ENCODE peak calls at places on chromosomes 12 and 14, in six cellular contexts. One of them, this sample, is unnamed.

GRCh38 chr12:76020281-76020680 is 11.3 kb downstream of the PHLDA1 start:
- DNase-seq in cardiac muscle cell: peak; percentile 75
- DNase-seq in fibroblast of pulmonary artery: peak; percentile 72
- DNase-seq in hepatocyte: no peak
- DNase-seq in AG04450: no peak
- DNase-seq in fibroblast of mammary gland: peak; percentile 88
- DNase-seq in this sample: peak; percentile 65

GRCh38 chr14:95998656-95999055 is 40.5 kb upstream of the C14orf132 start:
- DNase-seq in cardiac muscle cell: peak; percentile 62
- DNase-seq in fibroblast of pulmonary artery: peak; percentile 57
- DNase-seq in hepatocyte: no peak
- DNase-seq in AG04450: peak; percentile 13
- DNase-seq in fibroblast of mammary gland: peak; percentile 52
- DNase-seq in this sample: peak; percentile 73

GRCh38 chr12:105317942-105318614 is 12.4 kb upstream of the C12orf75 start:
- DNase-seq in cardiac muscle cell: no peak
- DNase-seq in fibroblast of pulmonary artery: no peak
- DNase-seq in hepatocyte: peak; percentile 61
- DNase-seq in AG04450: no peak
- DNase-seq in fibroblast of mammary gland: no peak
- DNase-seq in this sample: no peak

GRCh38 chr12:67698711-67699603 is 50.4 kb downstream of the DYRK2 start:
- DNase-seq in cardiac muscle cell: peak; percentile 30
- DNase-seq in fibroblast of pulmonary artery: peak; percentile 14
- DNase-seq in hepatocyte: no peak
- DNase-seq in AG04450: no peak
- DNase-seq in fibroblast of mammary gland: peak; percentile 20
- DNase-seq in this sample: peak; percentile 40

GRCh38 chr12:131102991-131103609 is 149.4 kb downstream of the ADGRD1 start:
- DNase-seq in cardiac muscle cell: no peak
- DNase-seq in fibroblast of pulmonary artery: no peak
- DNase-seq in hepatocyte: no peak
- DNase-seq in AG04450: no peak
- DNase-seq in fibroblast of mammary gland: no peak
- DNase-seq in this sample: no peak

GRCh38 chr14:20679907-20680306 is 4.5 kb upstream of the RNASE4 start:
- DNase-seq in cardiac muscle cell: peak; percentile 24
- DNase-seq in fibroblast of pulmonary artery: peak; percentile 28
- DNase-seq in hepatocyte: peak; percentile 53
- DNase-seq in AG04450: no peak
- DNase-seq in fibroblast of mammary gland: peak; percentile 66
- DNase-seq in this sample: peak; percentile 36

GRCh38 chr12:108612788-108613282 is 15.0 kb upstream of the TMEM119 start:
- DNase-seq in cardiac muscle cell: no peak
- DNase-seq in fibroblast of pulmonary artery: no peak
- DNase-seq in hepatocyte: no peak
- DNase-seq in AG04450: no peak
- DNase-seq in fibroblast of mammary gland: no peak
- DNase-seq in this sample: peak; percentile 54

GRCh38 chr12:131242741-131243496 is 289.2 kb downstream of the ADGRD1 start:
- DNase-seq in cardiac muscle cell: no peak
- DNase-seq in fibroblast of pulmonary artery: no peak
- DNase-seq in hepatocyte: peak; percentile 28
- DNase-seq in AG04450: no peak
- DNase-seq in fibroblast of mammary gland: peak; percentile 2
- DNase-seq in this sample: no peak

GRCh38 chr14:45426685-45427282 is 173.8 kb upstream of the MIS18BP1 start:
- DNase-seq in cardiac muscle cell: peak; percentile 47
- DNase-seq in fibroblast of pulmonary artery: peak; percentile 57
- DNase-seq in hepatocyte: peak; percentile 58
- DNase-seq in AG04450: no peak
- DNase-seq in fibroblast of mammary gland: peak; percentile 52
- DNase-seq in this sample: peak; percentile 65

GRCh38 chr12:29581641-29582040 is 84.2 kb upstream of the OVCH1 start:
- DNase-seq in cardiac muscle cell: no peak
- DNase-seq in fibroblast of pulmonary artery: no peak
- DNase-seq in hepatocyte: no peak
- DNase-seq in AG04450: peak; percentile 74
- DNase-seq in fibroblast of mammary gland: peak; percentile 75
- DNase-seq in this sample: peak; percentile 93

GRCh38 chr12:58302487-58303011 is 361.2 kb downstream of the ATP23 start:
- DNase-seq in cardiac muscle cell: peak; percentile 19
- DNase-seq in fibroblast of pulmonary artery: no peak
- DNase-seq in hepatocyte: no peak
- DNase-seq in AG04450: no peak
- DNase-seq in fibroblast of mammary gland: no peak
- DNase-seq in this sample: no peak

GRCh38 chr12:7411343-7411742 is 32.6 kb downstream of the CD163L1 start:
- DNase-seq in cardiac muscle cell: no peak
- DNase-seq in fibroblast of pulmonary artery: no peak
- DNase-seq in hepatocyte: no peak
- DNase-seq in AG04450: no peak
- DNase-seq in fibroblast of mammary gland: no peak
- DNase-seq in this sample: no peak

GRCh38 chr12:101671157-101671791 is 26.2 kb upstream of the CHPT1 start:
- DNase-seq in cardiac muscle cell: no peak
- DNase-seq in fibroblast of pulmonary artery: no peak
- DNase-seq in hepatocyte: no peak
- DNase-seq in AG04450: no peak
- DNase-seq in fibroblast of mammary gland: no peak
- DNase-seq in this sample: no peak

GRCh38 chr14:68961781-68962584 is 17.1 kb downstream of the ACTN1 start:
- DNase-seq in cardiac muscle cell: no peak
- DNase-seq in fibroblast of pulmonary artery: no peak
- DNase-seq in hepatocyte: no peak
- DNase-seq in AG04450: no peak
- DNase-seq in fibroblast of mammary gland: peak; percentile 70
- DNase-seq in this sample: no peak

GRCh38 chr12:110355080-110355479 is 48.4 kb downstream of the ANAPC7 start:
- DNase-seq in cardiac muscle cell: no peak
- DNase-seq in fibroblast of pulmonary artery: no peak
- DNase-seq in hepatocyte: no peak
- DNase-seq in AG04450: no peak
- DNase-seq in fibroblast of mammary gland: no peak
- DNase-seq in this sample: peak; percentile 36

GRCh38 chr14:93033983-93034670 is 81.6 kb downstream of the ITPK1 start:
- DNase-seq in cardiac muscle cell: no peak
- DNase-seq in fibroblast of pulmonary artery: no peak
- DNase-seq in hepatocyte: no peak
- DNase-seq in AG04450: no peak
- DNase-seq in fibroblast of mammary gland: no peak
- DNase-seq in this sample: no peak

GRCh38 chr12:110579239-110579888 is 3.8 kb downstream of the PPTC7 start:
- DNase-seq in cardiac muscle cell: no peak
- DNase-seq in fibroblast of pulmonary artery: no peak
- DNase-seq in hepatocyte: no peak
- DNase-seq in AG04450: no peak
- DNase-seq in fibroblast of mammary gland: no peak
- DNase-seq in this sample: no peak

GRCh38 chr12:19850341-19851065 is 411.2 kb downstream of the AEBP2 start:
- DNase-seq in cardiac muscle cell: peak; percentile 63
- DNase-seq in fibroblast of pulmonary artery: peak; percentile 38
- DNase-seq in hepatocyte: no peak
- DNase-seq in AG04450: no peak
- DNase-seq in fibroblast of mammary gland: peak; percentile 33
- DNase-seq in this sample: peak; percentile 59

GRCh38 chr14:60862283-60862682 is 118.6 kb downstream of the TRMT5 start:
- DNase-seq in cardiac muscle cell: peak; percentile 47
- DNase-seq in fibroblast of pulmonary artery: peak; percentile 60
- DNase-seq in hepatocyte: peak; percentile 57
- DNase-seq in AG04450: no peak
- DNase-seq in fibroblast of mammary gland: peak; percentile 43
- DNase-seq in this sample: peak; percentile 69

GRCh38 chr14:63362305-63362914 is 43.7 kb upstream of the GPHB5 start:
- DNase-seq in cardiac muscle cell: no peak
- DNase-seq in fibroblast of pulmonary artery: no peak
- DNase-seq in hepatocyte: peak; percentile 8
- DNase-seq in AG04450: no peak
- DNase-seq in fibroblast of mammary gland: no peak
- DNase-seq in this sample: no peak

GRCh38 chr12:47078733-47079364 is 572 bp upstream of the PCED1B start:
- DNase-seq in cardiac muscle cell: peak; percentile 35
- DNase-seq in fibroblast of pulmonary artery: peak; percentile 46
- DNase-seq in hepatocyte: peak; percentile 49
- DNase-seq in AG04450: no peak
- DNase-seq in fibroblast of mammary gland: no peak
- DNase-seq in this sample: no peak

GRCh38 chr12:46608431-46609280 is 217.1 kb downstream of the SLC38A4 start:
- DNase-seq in cardiac muscle cell: peak; percentile 53
- DNase-seq in fibroblast of pulmonary artery: peak; percentile 23
- DNase-seq in hepatocyte: no peak
- DNase-seq in AG04450: no peak
- DNase-seq in fibroblast of mammary gland: peak; percentile 79
- DNase-seq in this sample: peak; percentile 24

GRCh38 chr14:35349966-35350365 is 54.6 kb downstream of the NFKBIA start:
- DNase-seq in cardiac muscle cell: no peak
- DNase-seq in fibroblast of pulmonary artery: no peak
- DNase-seq in hepatocyte: no peak
- DNase-seq in AG04450: no peak
- DNase-seq in fibroblast of mammary gland: no peak
- DNase-seq in this sample: no peak

GRCh38 chr12:27733052-27733656 is 22.5 kb downstream of the MRPS35 start:
- DNase-seq in cardiac muscle cell: peak; percentile 57
- DNase-seq in fibroblast of pulmonary artery: peak; percentile 66
- DNase-seq in hepatocyte: peak; percentile 45
- DNase-seq in AG04450: peak; percentile 4
- DNase-seq in fibroblast of mammary gland: peak; percentile 55
- DNase-seq in this sample: peak; percentile 67

GRCh38 chr14:50520947-50521815 is 11.2 kb downstream of the MAP4K5 start:
- DNase-seq in cardiac muscle cell: peak; percentile 38
- DNase-seq in fibroblast of pulmonary artery: peak; percentile 62
- DNase-seq in hepatocyte: no peak
- DNase-seq in AG04450: peak; percentile 54
- DNase-seq in fibroblast of mammary gland: peak; percentile 92
- DNase-seq in this sample: peak; percentile 88

GRCh38 chr12:115396567-115396966 is 712.6 kb upstream of the TBX3 start:
- DNase-seq in cardiac muscle cell: no peak
- DNase-seq in fibroblast of pulmonary artery: no peak
- DNase-seq in hepatocyte: no peak
- DNase-seq in AG04450: no peak
- DNase-seq in fibroblast of mammary gland: no peak
- DNase-seq in this sample: no peak

GRCh38 chr12:115402443-115403170 is 718.6 kb upstream of the TBX3 start:
- DNase-seq in cardiac muscle cell: no peak
- DNase-seq in fibroblast of pulmonary artery: no peak
- DNase-seq in hepatocyte: no peak
- DNase-seq in AG04450: no peak
- DNase-seq in fibroblast of mammary gland: peak; percentile 65
- DNase-seq in this sample: no peak

GRCh38 chr12:115403253-115403652 is 719.3 kb upstream of the TBX3 start:
- DNase-seq in cardiac muscle cell: no peak
- DNase-seq in fibroblast of pulmonary artery: no peak
- DNase-seq in hepatocyte: no peak
- DNase-seq in AG04450: no peak
- DNase-seq in fibroblast of mammary gland: no peak
- DNase-seq in this sample: no peak

GRCh38 chr12:115398311-115398781 is 714.4 kb upstream of the TBX3 start:
- DNase-seq in cardiac muscle cell: no peak
- DNase-seq in fibroblast of pulmonary artery: no peak
- DNase-seq in hepatocyte: peak; percentile 65
- DNase-seq in AG04450: no peak
- DNase-seq in fibroblast of mammary gland: no peak
- DNase-seq in this sample: no peak

DNA sequence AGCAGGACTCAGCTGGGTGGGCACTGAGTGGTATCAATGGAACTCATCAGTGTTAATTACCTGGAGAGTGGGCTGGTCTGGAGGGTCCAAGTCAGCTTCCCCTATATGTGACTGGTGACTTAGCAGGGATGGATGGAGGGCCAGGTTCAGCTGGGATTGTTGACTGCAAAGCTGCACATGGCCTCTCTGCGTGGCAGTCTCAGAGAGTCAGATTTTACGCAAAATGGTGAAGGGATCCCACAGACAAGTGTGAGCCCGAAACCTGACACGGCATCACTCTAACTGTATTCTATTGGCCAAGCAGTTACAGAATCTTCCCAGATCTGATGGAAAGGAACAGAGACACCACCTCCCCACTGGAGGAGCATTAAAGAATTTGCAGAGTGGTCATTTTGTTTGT is 716.0 kb upstream of the TBX3 start:
- DNase-seq in cardiac muscle cell: no peak
- DNase-seq in fibroblast of pulmonary artery: no peak
- DNase-seq in hepatocyte: no peak
- DNase-seq in AG04450: no peak
- DNase-seq in fibroblast of mammary gland: no peak
- DNase-seq in this sample: no peak
- TF ChIP-seq CTCF in cardiac muscle cell: no peak
- TF ChIP-seq CTCF in fibroblast of pulmonary artery: no peak
- TF ChIP-seq CTCF in hepatocyte: no peak
- TF ChIP-seq CTCF in AG04450: no peak
- TF ChIP-seq CTCF in fibroblast of mammary gland: no peak
- TF ChIP-seq CTCF in this sample: no peak

GRCh38 chr12:52900896-52901714 is 3.8 kb downstream of the KRT8 start:
- DNase-seq in cardiac muscle cell: no peak
- DNase-seq in fibroblast of pulmonary artery: no peak
- DNase-seq in hepatocyte: no peak
- DNase-seq in AG04450: no peak
- DNase-seq in fibroblast of mammary gland: no peak
- DNase-seq in this sample: no peak
- H3K4me3 ChIP-seq in cardiac muscle cell: no peak overlapping the region
- H3K4me3 ChIP-seq in fibroblast of pulmonary artery: no peak overlapping the region
- H3K4me3 ChIP-seq in hepatocyte: no peak overlapping the region
- H3K4me3 ChIP-seq in AG04450: no peak overlapping the region
- H3K4me3 ChIP-seq in fibroblast of mammary gland: no peak overlapping the region
- H3K4me3 ChIP-seq in this sample: no peak overlapping the region

DNA sequence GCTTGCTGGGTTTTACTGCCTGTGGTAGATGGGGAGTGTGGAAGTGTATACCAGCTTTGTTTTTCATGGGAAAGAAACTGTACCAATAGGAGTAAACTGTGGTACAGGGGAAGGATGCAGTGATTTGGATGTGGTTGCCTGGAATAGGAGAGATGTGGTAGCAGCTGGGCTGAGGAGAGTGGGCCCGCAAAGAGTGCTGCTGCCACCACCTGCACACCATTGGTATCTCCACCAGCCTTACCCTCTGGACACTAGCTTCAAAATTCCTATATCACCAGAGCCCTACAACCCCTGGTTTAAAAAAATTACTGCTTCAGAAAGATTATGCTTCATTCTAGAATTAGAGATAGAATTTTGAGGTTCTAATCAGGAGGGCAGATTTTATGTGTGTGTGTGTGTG is 53.6 kb downstream of the AKAP6 start:
- DNase-seq in cardiac muscle cell: peak; percentile 26
- DNase-seq in fibroblast of pulmonary artery: peak; percentile 41
- DNase-seq in hepatocyte: no peak
- DNase-seq in AG04450: no peak
- DNase-seq in fibroblast of mammary gland: peak; percentile 41
- DNase-seq in this sample: peak; percentile 63
- TF ChIP-seq CTCF in cardiac muscle cell: peak; percentile 33
- TF ChIP-seq CTCF in fibroblast of pulmonary artery: peak; percentile 51
- TF ChIP-seq CTCF in hepatocyte: peak; percentile 33
- TF ChIP-seq CTCF in AG04450: peak; percentile 61
- TF ChIP-seq CTCF in fibroblast of mammary gland: peak; percentile 63
- TF ChIP-seq CTCF in this sample: peak; percentile 70

DNA sequence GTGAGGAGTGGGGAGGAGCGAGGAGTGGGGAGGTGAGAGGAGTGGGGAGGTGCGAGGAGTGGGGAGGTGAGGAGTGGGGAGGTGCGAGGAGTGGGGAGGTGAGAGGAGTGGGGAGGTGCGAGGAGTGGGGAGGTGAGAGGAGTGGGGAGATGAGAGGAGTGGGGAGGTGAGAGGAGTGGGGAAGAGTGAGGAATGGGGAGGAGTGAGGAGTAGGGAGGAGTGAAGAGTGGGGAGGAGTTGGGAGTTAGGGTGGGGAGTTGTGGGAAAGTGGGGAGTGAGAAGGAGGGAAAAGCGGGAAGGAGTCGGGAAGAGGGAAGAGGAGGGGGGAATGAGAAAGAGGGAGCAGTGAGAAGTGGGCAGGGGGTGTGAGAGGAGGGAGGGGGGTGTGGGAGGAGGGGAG is 86.1 kb downstream of the B4GALNT3 start:
- DNase-seq in cardiac muscle cell: no peak
- DNase-seq in fibroblast of pulmonary artery: no peak
- DNase-seq in hepatocyte: no peak
- DNase-seq in AG04450: no peak
- DNase-seq in fibroblast of mammary gland: no peak
- DNase-seq in this sample: no peak
- H3K4me3 ChIP-seq in cardiac muscle cell: no peak overlapping the region
- H3K4me3 ChIP-seq in fibroblast of pulmonary artery: no peak overlapping the region
- H3K4me3 ChIP-seq in hepatocyte: no peak overlapping the region
- H3K4me3 ChIP-seq in AG04450: no peak overlapping the region
- H3K4me3 ChIP-seq in fibroblast of mammary gland: no peak overlapping the region
- H3K4me3 ChIP-seq in this sample: no peak overlapping the region

This sample was measured in choroid plexus epithelial cell.